ENCODE peak calls at places on chromosomes 3 and 15, in nine cellular contexts. P, N, X, A, F, K, L, M and C are unnamed samples.

GRCh38 chr15:99844150-99844549 is 110.9 kb upstream of the LYSMD4 start:
- DNase-seq in F (no peak), X (no peak), A (no peak), M (no peak), N (no peak), K (no peak), P (no peak), L (no peak), C (no peak)

GRCh38 chr3:55247666-55248065 is 239.4 kb downstream of the WNT5A start:
- DNase-seq in F (no peak), A (no peak), L (no peak), N (no peak), P (no peak), K (no peak), X (no peak), M (no peak), C (no peak)

GRCh38 chr3:12830785-12831581 is 10.4 kb downstream of the RPL32 start:
- DNase-seq in N (no peak), K (no peak), M (no peak), F (no peak), X (no peak), L (no peak), P (no peak), A (no peak), C (no peak)

GRCh38 chr3:196097373-196098154 is 15.7 kb upstream of the TFRC start:
- DNase-seq in A (peak; percentile 25), L (no peak), F (no peak), X (no peak), M (no peak), P (no peak), N (no peak), K (no peak), C (no peak)

GRCh38 chr3:132378048-132378762 is 39.1 kb upstream of the DNAJC13 start:
- DNase-seq in L (no peak), X (no peak), P (peak; percentile 53), M (no peak), F (no peak), A (no peak), N (no peak), K (no peak), C (no peak)

GRCh38 chr3:10344147-10344943 is 23.4 kb upstream of the SEC13 start:
- DNase-seq in P (peak; percentile 86), L (peak; percentile 71), M (peak; percentile 37), A (peak; percentile 62), X (peak; percentile 50), N (peak; percentile 46), F (no peak), K (no peak), C (peak; percentile 63)

GRCh38 chr3:31247850-31248618 is 284.7 kb upstream of the STT3B start:
- DNase-seq in F (no peak), M (no peak), K (no peak), N (no peak), A (peak; percentile 45), P (no peak), X (peak; percentile 43), L (no peak), C (no peak)

GRCh38 chr3:112132975-112133448 is at the start of gene GCSAM:
- DNase-seq in M (no peak), F (no peak), N (peak; percentile 63), A (no peak), P (peak; percentile 55), X (no peak), L (no peak), K (no peak), C (no peak)

GRCh38 chr15:63605816-63606215 is 8.6 kb downstream of the FBXL22 start:
- DNase-seq in A (no peak), P (peak; percentile 55), N (peak; percentile 57), K (no peak), F (no peak), X (no peak), L (no peak), M (no peak), C (no peak)

GRCh38 chr3:177057768-177058167 is 139.5 kb downstream of the TBL1XR1 start:
- DNase-seq in A (no peak), F (no peak), P (peak; percentile 49), X (no peak), M (no peak), K (no peak), N (peak; percentile 4), L (no peak), C (no peak)

GRCh38 chr15:57758556-57758955 is 52.0 kb downstream of the POLR2M start:
- DNase-seq in L (no peak), A (no peak), X (no peak), K (no peak), N (no peak), P (no peak), M (no peak), F (no peak), C (no peak)

GRCh38 chr3:27712136-27713065 is 9.7 kb downstream of the EOMES start:
- DNase-seq in X (peak; percentile 76), N (peak; percentile 75), L (peak; percentile 81), A (peak; percentile 89), K (peak; percentile 8), F (no peak), M (peak; percentile 62), P (peak; percentile 86), C (peak; percentile 81)

GRCh38 chr3:128429275-128429674 is 37.4 kb downstream of the DNAJB8 start:
- DNase-seq in P (no peak), F (no peak), X (no peak), A (no peak), K (no peak), N (no peak), M (no peak), L (no peak), C (no peak)

GRCh38 chr3:86702381-86702958 is 288.5 kb downstream of the VGLL3 start:
- DNase-seq in F (no peak), X (no peak), P (no peak), A (no peak), K (no peak), N (no peak), M (no peak), L (no peak), C (no peak)

GRCh38 chr3:111260878-111261277 is 189.3 kb downstream of the NECTIN3 start:
- DNase-seq in A (no peak), N (no peak), F (no peak), P (no peak), X (no peak), M (no peak), K (no peak), L (no peak), C (no peak)

GRCh38 chr15:50222181-50222580 is 40.2 kb downstream of the SLC27A2 start:
- DNase-seq in F (no peak), X (no peak), A (no peak), P (no peak), N (no peak), K (no peak), M (no peak), L (no peak), C (no peak)

GRCh38 chr3:169857811-169858210 is 11.9 kb downstream of the LRRC31 start:
- DNase-seq in L (no peak), X (no peak), K (no peak), N (no peak), F (no peak), A (no peak), M (no peak), P (no peak), C (no peak)

GRCh38 chr3:13124631-13125030 is 51.4 kb upstream of the IQSEC1 start:
- DNase-seq in N (no peak), M (no peak), A (no peak), L (no peak), F (no peak), K (no peak), X (no peak), P (no peak), C (no peak)

DNA sequence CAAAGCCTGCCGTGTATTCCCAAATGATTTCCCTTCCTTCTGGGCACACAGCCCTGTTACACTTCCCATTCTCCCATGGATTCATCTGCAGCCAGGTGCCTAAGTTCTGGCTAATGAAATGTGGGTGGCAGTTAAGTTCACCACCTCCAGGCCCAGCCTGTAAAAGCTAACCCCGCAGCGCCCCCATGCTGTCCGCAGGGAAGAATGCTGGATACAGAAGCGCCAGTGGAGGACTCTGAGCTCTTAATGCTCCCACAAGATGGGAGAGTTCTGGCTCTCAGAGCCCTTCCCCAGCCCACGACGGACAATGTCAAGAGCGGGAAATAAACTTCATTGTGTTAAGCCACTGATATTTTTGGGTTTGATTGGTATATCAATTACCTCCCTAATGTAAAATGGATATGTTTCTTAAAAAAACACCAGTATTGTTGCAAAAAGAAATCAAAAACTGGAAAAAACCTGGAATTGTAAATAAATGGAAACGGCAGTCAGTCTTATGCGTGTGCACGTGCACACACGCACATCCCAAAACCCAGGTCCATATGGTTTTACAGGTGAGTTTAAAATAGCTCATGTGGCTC is 37.7 kb upstream of the FGD5 start:
- DNase-seq in A (peak; percentile 82), M (peak; percentile 37), X (peak; percentile 69), K (no peak), L (peak; percentile 71), F (peak; percentile 18), N (no peak), P (peak; percentile 82), C (no peak)
- TF ChIP-seq CTCF in A (peak; percentile 60), M (peak; percentile 78), X (no peak), K (peak; percentile 67), L (peak; percentile 77), F (no peak), N (no peak), P (peak; percentile 79), C (peak; percentile 45)

DNA sequence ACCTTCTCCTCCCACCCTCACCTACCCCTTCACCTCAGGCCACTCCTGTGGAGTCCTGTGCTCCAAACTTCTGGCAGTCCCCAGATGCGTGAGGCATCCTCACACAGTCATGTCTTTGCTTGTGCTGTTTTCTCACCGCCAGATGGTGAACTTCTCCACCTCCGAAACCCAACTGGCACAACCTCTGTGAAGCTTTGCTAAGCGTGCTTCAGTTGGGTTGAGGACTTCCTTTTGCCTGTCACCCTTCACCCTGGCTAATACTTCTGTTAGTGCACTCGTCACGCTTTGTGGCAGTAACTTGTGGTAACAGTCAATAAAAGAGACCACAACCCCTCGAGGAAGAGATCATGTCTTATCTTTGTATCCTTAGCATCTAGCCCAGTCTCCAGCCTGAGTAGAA is 42.0 kb upstream of the SKOR1 start:
- DNase-seq in M (no peak), P (no peak), X (no peak), L (no peak), F (no peak), N (peak; percentile 55), A (no peak), K (no peak), C (peak; percentile 90)
- TF ChIP-seq CTCF in M (no peak), P (peak; percentile 9), X (no peak), L (no peak), F (no peak), N (peak; percentile 43), A (no peak), K (no peak), C (peak; percentile 92)

GRCh38 chr3:113890256-113890900 is 51.8 kb downstream of the GRAMD1C start:
- DNase-seq in X (no peak), M (no peak), K (no peak), F (no peak), L (no peak), N (no peak), A (peak; percentile 13), P (no peak), C (no peak)
- TF ChIP-seq CTCF in X (no peak), M (no peak), K (no peak), F (no peak), L (no peak), N (no peak), A (no peak), P (no peak), C (no peak)

DNA sequence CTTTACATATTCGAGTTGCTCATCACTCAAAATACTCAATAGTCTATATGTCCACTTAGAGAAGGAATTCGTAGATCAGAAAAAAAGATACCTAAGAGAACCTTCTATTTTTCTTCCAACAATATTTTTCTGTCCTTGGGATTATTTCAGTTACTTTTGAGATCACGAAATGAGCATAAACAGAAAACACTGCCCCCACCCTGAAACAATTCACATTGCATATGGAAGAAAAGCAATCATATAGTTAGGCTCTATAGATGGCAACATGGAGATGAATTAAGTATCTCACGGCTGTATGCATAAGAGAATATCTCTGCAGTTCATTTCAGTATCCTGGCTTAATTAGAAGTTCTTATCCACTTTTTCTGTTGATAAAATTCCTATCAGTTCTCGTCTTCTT is 391.1 kb downstream of the FGF12 start:
- DNase-seq in K (no peak), P (no peak), L (no peak), N (no peak), F (no peak), X (no peak), M (no peak), A (no peak), C (no peak)
- TF ChIP-seq CTCF in K (no peak), P (no peak), L (no peak), N (no peak), F (no peak), X (no peak), M (no peak), A (no peak), C (peak; percentile 9)